ENCODE peak calls at places on chromosome 15, in seven cellular contexts. Z is GM12878, V is HCT116, N is K562, Y is HepG2, X is SK-N-SH, F is A549. A is an unnamed sample.

GRCh38 chr15:96322401-96323249 is 7.9 kb upstream of the NR2F2 start:
- DNase-seq in X (no peak), N (no peak), Z (no peak), F (no peak), V (no peak), Y (no peak), A (no peak)

GRCh38 chr15:66761723-66762595 is 59.9 kb downstream of the SMAD6 start:
- DNase-seq in X (no peak), Y (no peak), V (no peak), Z (no peak), F (peak), N (no peak), A (no peak)

GRCh38 chr15:38195191-38195901 is 57.3 kb upstream of the SPRED1 start:
- DNase-seq in V (no peak), F (no peak), X (no peak), Y (no peak), N (no peak), Z (no peak), A (peak)

GRCh38 chr15:41917767-41918430 is 24.0 kb upstream of the SPTBN5 start:
- DNase-seq in Y (no peak), Z (no peak), N (peak), F (peak), V (peak), X (no peak), A (peak)

GRCh38 chr15:66720206-66721010 is 18.4 kb downstream of the SMAD6 start:
- DNase-seq in X (no peak), Y (no peak), F (peak), Z (no peak), V (no peak), N (peak), A (peak)

GRCh38 chr15:48721061-48721810 is 75.7 kb upstream of the FBN1 start:
- DNase-seq in Y (no peak), X (no peak), N (no peak), V (no peak), F (no peak), Z (no peak), A (peak)

GRCh38 chr15:98570119-98570518 is 78.2 kb upstream of the IGF1R start:
- DNase-seq in Y (no peak), N (no peak), X (no peak), Z (no peak), V (no peak), F (no peak), A (no peak)

GRCh38 chr15:75130597-75131268 is 70.9 kb upstream of the C15orf39 start:
- DNase-seq in N (no peak), V (no peak), Z (peak), Y (no peak), X (no peak), F (no peak), A (no peak)

GRCh38 chr15:52019394-52020252 is 604 bp downstream of the MAPK6 start:
- DNase-seq in X (peak), V (no peak), F (peak), N (peak), Z (no peak), Y (peak), A (peak)

GRCh38 chr15:83092309-83092976 is 15.0 kb upstream of the TM6SF1 start:
- DNase-seq in X (no peak), Y (no peak), V (no peak), N (peak), F (no peak), Z (no peak), A (peak)

GRCh38 chr15:89243046-89243690 is 611 bp upstream of the FANCI start:
- DNase-seq in V (no peak), Y (no peak), Z (no peak), F (no peak), N (no peak), X (no peak), A (peak)

GRCh38 chr15:62989366-62990055 is 53.0 kb upstream of the TPM1 start:
- DNase-seq in Z (no peak), Y (no peak), X (no peak), N (no peak), F (no peak), V (no peak), A (peak)

GRCh38 chr15:36545451-36545992 is 33.9 kb upstream of the CDIN1 start:
- DNase-seq in Y (no peak), X (no peak), V (no peak), F (no peak), N (no peak), Z (no peak), A (no peak)

GRCh38 chr15:23503546-23503945 is 56.5 kb upstream of the GOLGA6L2 start:
- DNase-seq in V (no peak), N (no peak), X (no peak), Z (no peak), F (no peak), Y (no peak), A (no peak)

GRCh38 chr15:88630798-88631463 is 7.9 kb upstream of the ISG20 start:
- DNase-seq in V (no peak), X (no peak), Z (no peak), F (no peak), N (no peak), Y (no peak), A (no peak)

GRCh38 chr15:98493966-98494511 is 154.3 kb upstream of the IGF1R start:
- DNase-seq in V (no peak), Y (no peak), F (no peak), N (no peak), Z (no peak), X (no peak), A (no peak)

GRCh38 chr15:31254431-31255175 is 72.0 kb upstream of the KLF13 start:
- DNase-seq in Y (no peak), F (no peak), N (no peak), V (no peak), X (no peak), Z (no peak), A (peak)

GRCh38 chr15:39608741-39609140 is 27.9 kb downstream of the THBS1 start:
- DNase-seq in X (no peak), Z (no peak), V (no peak), N (no peak), Y (no peak), F (no peak), A (no peak)

GRCh38 chr15:62455441-62455921 is 290.4 kb upstream of the C2CD4B start:
- DNase-seq in Y (no peak), V (no peak), N (no peak), F (no peak), Z (no peak), X (peak), A (peak)

GRCh38 chr15:66859688-66860253 is 157.7 kb downstream of the SMAD6 start:
- DNase-seq in X (no peak), F (no peak), V (no peak), Y (no peak), N (no peak), Z (no peak), A (no peak)

GRCh38 chr15:94791008-94791407 is 559.6 kb downstream of the MCTP2 start:
- DNase-seq in Z (no peak), V (no peak), N (no peak), X (no peak), F (no peak), Y (no peak), A (no peak)

GRCh38 chr15:48866141-48866563 is 11.8 kb upstream of the EID1 start:
- DNase-seq in X (no peak), V (no peak), N (no peak), F (no peak), Y (no peak), Z (no peak), A (peak)

GRCh38 chr15:83292317-83292716 is 7.9 kb upstream of the BNC1 start:
- DNase-seq in F (no peak), Z (no peak), V (no peak), N (no peak), Y (no peak), X (no peak), A (peak)

GRCh38 chr15:22949074-22949547 is 31.1 kb downstream of the CYFIP1 start:
- DNase-seq in N (peak), V (no peak), Y (no peak), F (no peak), Z (no peak), X (peak), A (peak)

GRCh38 chr15:35450492-35450891 is 95.5 kb downstream of the DPH6 start:
- DNase-seq in X (no peak), Y (no peak), Z (no peak), F (no peak), V (no peak), N (no peak), A (peak)
- TF ChIP-seq RAD21 in X (no peak), Y (no peak), Z (no peak), F (no peak), V (no peak), N (no peak), A (no peak)

GRCh38 chr15:57306305-57306943 is 69.9 kb upstream of the CGNL1 start:
- DNase-seq in V (peak), X (peak), Z (no peak), N (peak), Y (peak), F (peak), A (peak)

GRCh38 chr15:57305009-57305408 is 71.3 kb upstream of the CGNL1 start:
- DNase-seq in X (no peak), F (no peak), Z (no peak), Y (no peak), N (no peak), V (no peak), A (no peak)

GRCh38 chr15:57310876-57311275 is 65.4 kb upstream of the CGNL1 start:
- DNase-seq in N (no peak), X (no peak), Y (no peak), V (no peak), F (no peak), Z (no peak), A (no peak)

GRCh38 chr15:57306944-57307411 is 69.3 kb upstream of the CGNL1 start:
- DNase-seq in N (no peak), Z (no peak), Y (no peak), V (no peak), X (no peak), F (no peak), A (no peak)

GRCh38 chr15:57307527-57308193 is 68.6 kb upstream of the CGNL1 start:
- DNase-seq in N (no peak), Z (no peak), V (no peak), Y (peak), X (no peak), F (peak), A (no peak)
- H3K4me2 ChIP-seq in N (no peak), Z (no peak), V (no peak), Y (peak), X (no peak), F (peak), A (no peak)

DNA sequence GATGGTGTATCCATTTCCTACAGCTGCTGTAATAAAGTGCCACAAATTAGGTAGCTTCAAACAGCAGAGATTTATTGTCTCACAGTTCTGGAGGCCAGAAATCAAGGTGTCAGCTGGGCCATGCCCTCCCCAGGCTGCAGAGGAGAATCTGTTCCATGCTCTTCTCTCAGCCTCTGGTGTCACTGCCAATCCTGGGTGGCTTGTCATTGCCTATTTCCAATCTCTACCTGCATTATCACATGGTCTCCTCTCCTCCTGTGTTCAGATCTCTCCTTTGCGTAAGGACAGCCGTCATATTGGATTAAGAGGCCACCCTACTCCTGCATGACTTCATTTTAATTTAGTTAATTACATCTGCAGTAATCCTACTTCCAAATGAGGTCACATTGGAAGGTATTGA is 169.2 kb downstream of the MINAR1 start:
- DNase-seq in X (no peak), N (no peak), F (no peak), Y (no peak), V (no peak), Z (no peak), A (no peak)
- TF ChIP-seq RAD21 in X (no peak), N (no peak), F (no peak), Y (no peak), V (no peak), Z (no peak), A (no peak)

DNA sequence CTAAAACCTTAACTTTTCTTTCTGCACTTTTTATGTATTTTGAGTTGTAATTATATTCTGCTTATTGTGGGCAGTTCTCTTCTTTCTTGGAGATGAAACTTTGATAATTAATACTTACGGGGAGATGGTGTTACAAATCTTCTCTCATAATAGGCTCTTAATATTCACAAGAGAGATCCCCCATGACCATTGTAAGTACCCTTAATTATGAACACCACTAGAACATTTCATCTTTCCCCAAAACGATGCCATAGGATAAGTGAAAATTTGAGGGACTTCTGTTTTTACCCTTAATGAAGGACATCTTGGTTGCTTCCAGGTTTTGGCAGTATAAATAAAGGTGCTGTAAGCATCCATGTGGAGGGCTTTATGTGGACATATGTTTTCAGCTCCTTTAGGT is 60.7 kb downstream of the PIAS1 start:
- DNase-seq in N (no peak), Y (no peak), V (no peak), X (no peak), F (no peak), Z (no peak), A (no peak)
- H3K4me2 ChIP-seq in N (no peak), Y (no peak), V (no peak), X (peak), F (peak), Z (peak), A (peak)

GRCh38 chr15:43911235-43911661 is 84.4 kb downstream of the WDR76 start:
- DNase-seq in V (no peak), F (peak), N (no peak), X (no peak), Z (no peak), Y (no peak), A (peak)
- TF ChIP-seq RAD21 in V (no peak), F (no peak), N (no peak), X (no peak), Z (no peak), Y (no peak), A (no peak)

GRCh38 chr15:44813231-44813630 is 76.9 kb downstream of the TRIM69 start:
- DNase-seq in Y (no peak), N (no peak), Z (no peak), X (no peak), V (no peak), F (no peak), A (no peak)

GRCh38 chr15:44808557-44808956 is 72.2 kb downstream of the TRIM69 start:
- DNase-seq in F (no peak), Y (no peak), Z (no peak), N (no peak), X (no peak), V (no peak), A (no peak)

GRCh38 chr15:44812029-44812517 is 75.7 kb downstream of the TRIM69 start:
- DNase-seq in V (no peak), Z (no peak), N (no peak), F (no peak), X (no peak), Y (peak), A (no peak)

GRCh38 chr15:44811347-44811746 is 75.0 kb downstream of the TRIM69 start:
- DNase-seq in Z (no peak), X (no peak), F (peak), Y (peak), N (no peak), V (peak), A (no peak)

GRCh38 chr15:44810237-44810636 is 73.9 kb downstream of the TRIM69 start:
- DNase-seq in Z (no peak), Y (no peak), F (no peak), V (no peak), X (no peak), N (no peak), A (no peak)
- H3K4me2 ChIP-seq in Z (no peak), Y (no peak), F (no peak), V (no peak), X (no peak), N (no peak), A (no peak)

GRCh38 chr15:58622877-58623276 is 126.6 kb downstream of the ADAM10 start:
- DNase-seq in Z (no peak), F (no peak), X (no peak), N (no peak), V (no peak), Y (no peak), A (no peak)
- TF ChIP-seq RAD21 in Z (no peak), F (no peak), X (no peak), N (no peak), V (no peak), Y (no peak), A (no peak)

GRCh38 chr15:70856884-70857546 is 3.1 kb upstream of the LARP6 start:
- DNase-seq in Y (no peak), V (peak), N (no peak), X (no peak), F (peak), Z (no peak), A (peak)
- H3K4me2 ChIP-seq in Y (no peak), V (no peak), N (no peak), X (peak), F (peak), Z (no peak), A (peak)

DNA sequence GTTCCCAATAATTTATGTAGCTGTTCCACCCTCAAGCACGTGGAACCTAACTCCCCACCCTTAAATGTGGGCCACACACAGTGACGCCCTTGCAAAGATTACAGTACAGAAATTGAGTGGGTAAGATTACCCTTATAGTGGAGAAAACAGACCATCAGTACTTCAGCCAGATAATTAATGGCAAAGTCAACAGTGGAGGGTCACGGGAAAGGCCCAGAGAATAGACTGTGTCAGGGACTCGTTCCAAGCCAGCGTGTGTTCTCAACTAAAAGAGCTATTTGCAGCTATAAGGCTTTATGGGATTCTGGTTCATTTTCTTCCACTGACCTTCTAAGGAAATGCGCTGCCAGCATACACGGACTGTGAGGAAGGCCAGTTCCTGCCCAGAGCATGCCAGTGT is 428.6 kb downstream of the OCA2 start:
- DNase-seq in Z (no peak), Y (no peak), F (no peak), V (no peak), N (no peak), X (no peak), A (no peak)
- TF ChIP-seq RAD21 in Z (no peak), Y (no peak), F (no peak), V (no peak), N (no peak), X (no peak), A (no peak)

GRCh38 chr15:100043069-100043641 is 298.6 kb downstream of the ADAMTS17 start:
- DNase-seq in Z (no peak), F (peak), X (no peak), V (peak), Y (no peak), N (no peak), A (peak)
- H3K4me2 ChIP-seq in Z (no peak), F (peak), X (no peak), V (peak), Y (no peak), N (no peak), A (peak)